ENCODE peak calls at places on chromosome X, in five cellular contexts. One of them, this sample, is unnamed.

GRCh38 chrX:19689170-19689814 is 174.0 kb upstream of the MAP3K15 start:
- DNase-seq in K562: no peak
- DNase-seq in GM12878: no peak
- DNase-seq in HepG2: no peak
- DNase-seq in A549: no peak
- DNase-seq in this sample: no peak

GRCh38 chrX:118370921-118371624 is 25.2 kb downstream of the WDR44 start:
- DNase-seq in GM12878: no peak
- DNase-seq in HepG2: peak
- DNase-seq in K562: no peak
- DNase-seq in A549: no peak
- DNase-seq in this sample: peak

GRCh38 chrX:47814853-47815252 is 21.8 kb upstream of the ZNF81 start:
- DNase-seq in A549: no peak
- DNase-seq in HepG2: no peak
- DNase-seq in GM12878: no peak
- DNase-seq in K562: no peak
- DNase-seq in this sample: no peak

GRCh38 chrX:37060999-37061398 is 52.8 kb downstream of the FAM47C start:
- DNase-seq in HepG2: peak
- DNase-seq in K562: peak
- DNase-seq in GM12878: no peak
- DNase-seq in A549: no peak
- DNase-seq in this sample: peak

GRCh38 chrX:54093159-54093558 is 48.9 kb upstream of the PHF8 start:
- DNase-seq in HepG2: no peak
- DNase-seq in A549: no peak
- DNase-seq in K562: no peak
- DNase-seq in GM12878: no peak
- DNase-seq in this sample: no peak

GRCh38 chrX:119669424-119670037 is 23.4 kb downstream of the SEPTIN6 start:
- DNase-seq in A549: no peak
- DNase-seq in GM12878: no peak
- DNase-seq in K562: no peak
- DNase-seq in HepG2: peak
- DNase-seq in this sample: peak

GRCh38 chrX:81120936-81121351 is 80.8 kb downstream of the HMGN5 start:
- DNase-seq in GM12878: peak
- DNase-seq in K562: peak
- DNase-seq in A549: peak
- DNase-seq in HepG2: peak
- DNase-seq in this sample: peak

GRCh38 chrX:916235-916609 is 285.6 kb downstream of the SHOX start:
- DNase-seq in A549: no peak
- DNase-seq in GM12878: no peak
- DNase-seq in HepG2: no peak
- DNase-seq in K562: no peak
- DNase-seq in this sample: no peak

GRCh38 chrX:74465424-74465823 is 44.1 kb downstream of the SLC16A2 start:
- DNase-seq in A549: no peak
- DNase-seq in HepG2: no peak
- DNase-seq in GM12878: no peak
- DNase-seq in K562: no peak
- DNase-seq in this sample: peak

GRCh38 chrX:76538860-76539259 is 111.3 kb downstream of the MAGEE1 start:
- DNase-seq in K562: no peak
- DNase-seq in GM12878: no peak
- DNase-seq in HepG2: no peak
- DNase-seq in A549: no peak
- DNase-seq in this sample: no peak
- TF ChIP-seq CTCF in K562: no peak
- TF ChIP-seq CTCF in GM12878: no peak
- TF ChIP-seq CTCF in HepG2: no peak
- TF ChIP-seq CTCF in A549: no peak
- TF ChIP-seq CTCF in this sample: no peak

GRCh38 chrX:154321624-154322023 is 26.0 kb downstream of the TKTL1 start:
- DNase-seq in GM12878: no peak
- DNase-seq in HepG2: peak
- DNase-seq in K562: no peak
- DNase-seq in A549: no peak
- DNase-seq in this sample: no peak

GRCh38 chrX:154321152-154321551 is 25.6 kb downstream of the TKTL1 start:
- DNase-seq in K562: no peak
- DNase-seq in GM12878: no peak
- DNase-seq in A549: no peak
- DNase-seq in HepG2: no peak
- DNase-seq in this sample: no peak

GRCh38 chrX:154315416-154315815 is 19.8 kb downstream of the TKTL1 start:
- DNase-seq in A549: no peak
- DNase-seq in HepG2: no peak
- DNase-seq in K562: no peak
- DNase-seq in GM12878: no peak
- DNase-seq in this sample: no peak

GRCh38 chrX:154320406-154320805 is 24.8 kb downstream of the TKTL1 start:
- DNase-seq in K562: no peak
- DNase-seq in A549: no peak
- DNase-seq in HepG2: no peak
- DNase-seq in GM12878: no peak
- DNase-seq in this sample: no peak

GRCh38 chrX:154317391-154318000 is 21.9 kb downstream of the TKTL1 start:
- DNase-seq in A549: peak
- DNase-seq in HepG2: no peak
- DNase-seq in K562: peak
- DNase-seq in GM12878: no peak
- DNase-seq in this sample: peak
- TF ChIP-seq BHLHE40 in A549: no peak
- TF ChIP-seq BHLHE40 in HepG2: no peak
- TF ChIP-seq BHLHE40 in K562: no peak
- TF ChIP-seq BHLHE40 in GM12878: no peak
- TF ChIP-seq BHLHE40 in this sample: no peak

GRCh38 chrX:45894864-45895645 is 650.2 kb downstream of the ZNF674 start:
- DNase-seq in A549: no peak
- DNase-seq in HepG2: peak
- DNase-seq in K562: no peak
- DNase-seq in GM12878: no peak
- DNase-seq in this sample: no peak
- H3K4me2 ChIP-seq in A549: no peak
- H3K4me2 ChIP-seq in HepG2: peak
- H3K4me2 ChIP-seq in K562: no peak
- H3K4me2 ChIP-seq in GM12878: no peak
- H3K4me2 ChIP-seq in this sample: no peak

GRCh38 chrX:79170632-79171031 is 26.1 kb downstream of the GPR174 start:
- DNase-seq in K562: no peak
- DNase-seq in A549: no peak
- DNase-seq in GM12878: no peak
- DNase-seq in HepG2: no peak
- DNase-seq in this sample: no peak
- TF ChIP-seq CTCF in K562: no peak
- TF ChIP-seq CTCF in A549: no peak
- TF ChIP-seq CTCF in GM12878: no peak
- TF ChIP-seq CTCF in HepG2: no peak
- TF ChIP-seq CTCF in this sample: no peak

DNA sequence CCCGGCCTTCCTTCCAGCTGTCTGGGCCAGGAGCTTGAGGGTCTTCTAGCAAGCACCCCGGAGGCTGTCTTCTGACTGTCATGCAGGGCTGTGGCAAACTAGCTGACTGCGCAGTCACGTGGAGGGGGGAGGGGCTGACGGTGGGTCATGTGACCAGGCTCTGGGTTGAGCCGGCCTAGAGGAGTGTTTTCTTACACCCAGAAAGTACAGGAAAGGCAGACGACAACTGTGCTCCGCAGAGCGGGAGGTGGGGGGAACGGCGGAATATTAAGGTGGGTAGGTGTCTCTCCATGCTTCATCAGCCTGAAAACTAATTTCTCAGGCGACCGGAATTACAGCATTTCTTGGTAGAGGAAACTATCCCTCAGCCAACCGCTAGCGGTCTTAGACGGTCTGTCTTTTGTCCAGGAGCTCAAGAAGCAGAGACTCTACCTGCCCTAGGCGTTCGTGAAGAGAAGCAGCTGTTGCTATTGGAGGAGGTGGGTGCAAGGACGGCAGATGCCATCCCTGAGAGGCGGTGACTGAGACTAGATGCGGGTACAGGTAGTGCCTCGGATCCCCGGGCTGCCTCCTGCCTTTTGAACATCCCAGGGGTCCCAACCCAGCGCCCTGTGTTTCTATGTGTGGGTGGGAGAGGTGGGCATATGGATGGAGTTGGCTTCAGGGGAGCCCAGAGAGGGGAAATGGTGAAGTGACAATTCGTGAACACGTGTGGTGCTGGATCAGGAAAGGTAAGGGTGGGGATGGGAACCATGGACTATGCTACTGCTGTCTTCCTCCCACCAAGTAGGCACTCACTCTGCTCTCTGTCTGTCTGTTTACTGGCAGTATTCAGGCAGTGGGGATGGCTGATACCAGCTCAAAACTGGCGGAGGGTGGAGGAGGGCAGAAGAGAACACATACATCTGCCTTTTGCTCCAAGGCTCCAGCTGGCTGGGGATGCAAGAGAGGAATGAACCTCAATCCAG is 8.8 kb downstream of the GPRASP1 start:
- DNase-seq in K562: peak
- DNase-seq in GM12878: peak
- DNase-seq in HepG2: peak
- DNase-seq in A549: peak
- DNase-seq in this sample: peak
- TF ChIP-seq BHLHE40 in K562: peak
- TF ChIP-seq BHLHE40 in GM12878: peak
- TF ChIP-seq BHLHE40 in HepG2: peak
- TF ChIP-seq BHLHE40 in A549: no peak
- TF ChIP-seq BHLHE40 in this sample: peak

DNA sequence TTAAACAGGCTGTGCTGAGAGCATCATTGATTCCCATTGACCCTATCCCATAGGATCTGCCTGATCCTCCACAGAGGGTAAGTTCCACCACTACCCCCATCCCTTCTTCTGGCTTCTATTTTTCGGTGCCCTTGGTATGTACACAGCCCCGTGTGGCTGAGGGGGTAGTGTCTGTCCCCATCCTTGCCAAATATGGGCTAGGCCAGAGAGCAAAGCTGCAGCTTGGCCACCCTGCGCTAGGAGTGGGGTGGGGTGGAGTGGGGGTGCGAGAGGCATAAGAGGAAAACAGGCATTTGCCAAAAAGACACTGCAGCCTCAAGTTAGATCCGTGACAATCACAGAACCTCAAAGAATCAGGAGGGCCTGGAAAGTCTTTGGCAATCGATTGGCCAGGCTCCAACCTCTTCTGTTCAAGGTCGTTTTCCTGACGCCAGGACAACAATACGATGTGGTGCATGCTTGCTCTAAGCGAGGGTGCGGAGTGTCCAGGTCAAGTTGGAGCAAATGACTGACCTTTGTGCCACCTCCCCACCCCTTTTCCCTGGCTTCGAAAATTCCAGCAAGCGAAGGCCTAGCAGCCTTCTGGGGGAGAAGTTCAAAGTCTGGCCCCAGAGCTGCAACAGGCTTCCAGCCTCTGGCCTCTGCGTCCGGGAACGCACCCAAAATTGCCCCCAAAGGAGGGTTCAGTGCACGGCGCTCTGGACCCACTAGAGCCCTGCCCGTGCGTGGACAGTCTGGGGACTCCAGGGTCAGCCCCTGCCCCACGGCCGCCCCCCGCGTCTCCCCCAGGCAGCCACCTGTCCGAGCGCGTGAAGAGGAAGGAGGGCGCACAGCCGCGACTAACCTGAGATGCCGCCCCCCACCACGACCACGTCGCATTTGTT is 598 bp downstream of the MAOB start:
- DNase-seq in HepG2: peak
- DNase-seq in K562: no peak
- DNase-seq in GM12878: no peak
- DNase-seq in A549: no peak
- DNase-seq in this sample: no peak
- H3K4me2 ChIP-seq in HepG2: peak
- H3K4me2 ChIP-seq in K562: no peak
- H3K4me2 ChIP-seq in GM12878: no peak
- H3K4me2 ChIP-seq in A549: no peak
- H3K4me2 ChIP-seq in this sample: no peak

GRCh38 chrX:8179653-8180052 is 8.6 kb upstream of the VCX2 start:
- DNase-seq in GM12878: no peak
- DNase-seq in HepG2: no peak
- DNase-seq in A549: peak
- DNase-seq in K562: no peak
- DNase-seq in this sample: no peak
- TF ChIP-seq CTCF in GM12878: no peak
- TF ChIP-seq CTCF in HepG2: no peak
- TF ChIP-seq CTCF in A549: no peak
- TF ChIP-seq CTCF in K562: no peak
- TF ChIP-seq CTCF in this sample: no peak

This sample was measured in IMR-90.